ENCODE peak calls at places on chromosomes 5 and 9, in four cellular contexts. W is prostate gland, V is gastrocnemius medialis, F is A549. Y is an unnamed sample.

GRCh38 chr5:79971156-79971555 is 19.9 kb downstream of the MTX3 start:
- DNase-seq in W (no peak), V (no peak), F (no peak), Y (no peak)

GRCh38 chr5:38445374-38446028 is 110.9 kb downstream of the LIFR start:
- DNase-seq in W (no peak), V (peak), F (no peak), Y (no peak)

GRCh38 chr9:96222132-96222531 is 79.8 kb downstream of the HSD17B3 start:
- DNase-seq in W (no peak), V (no peak), F (no peak), Y (no peak)

GRCh38 chr9:76761448-76761847 is 2.8 kb upstream of the PCA3 start:
- DNase-seq in W (no peak), V (no peak), F (peak), Y (no peak)

GRCh38 chr9:34623386-34624235 is 3.3 kb upstream of the DCTN3 start:
- DNase-seq in W (no peak), V (no peak), F (no peak), Y (no peak)

GRCh38 chr5:13218518-13218917 is 726.0 kb downstream of the DNAH5 start:
- DNase-seq in W (no peak), V (no peak), F (peak), Y (no peak)

GRCh38 chr9:132639322-132639721 is 30.5 kb downstream of the DDX31 start:
- DNase-seq in W (peak), V (no peak), F (no peak), Y (no peak)

GRCh38 chr9:137129456-137130175 is 9.3 kb upstream of the GRIN1 start:
- DNase-seq in W (peak), V (peak), F (peak), Y (peak)

GRCh38 chr9:131654857-131655577 is 84.9 kb downstream of the RAPGEF1 start:
- DNase-seq in W (no peak), V (no peak), F (no peak), Y (peak)

DNA sequence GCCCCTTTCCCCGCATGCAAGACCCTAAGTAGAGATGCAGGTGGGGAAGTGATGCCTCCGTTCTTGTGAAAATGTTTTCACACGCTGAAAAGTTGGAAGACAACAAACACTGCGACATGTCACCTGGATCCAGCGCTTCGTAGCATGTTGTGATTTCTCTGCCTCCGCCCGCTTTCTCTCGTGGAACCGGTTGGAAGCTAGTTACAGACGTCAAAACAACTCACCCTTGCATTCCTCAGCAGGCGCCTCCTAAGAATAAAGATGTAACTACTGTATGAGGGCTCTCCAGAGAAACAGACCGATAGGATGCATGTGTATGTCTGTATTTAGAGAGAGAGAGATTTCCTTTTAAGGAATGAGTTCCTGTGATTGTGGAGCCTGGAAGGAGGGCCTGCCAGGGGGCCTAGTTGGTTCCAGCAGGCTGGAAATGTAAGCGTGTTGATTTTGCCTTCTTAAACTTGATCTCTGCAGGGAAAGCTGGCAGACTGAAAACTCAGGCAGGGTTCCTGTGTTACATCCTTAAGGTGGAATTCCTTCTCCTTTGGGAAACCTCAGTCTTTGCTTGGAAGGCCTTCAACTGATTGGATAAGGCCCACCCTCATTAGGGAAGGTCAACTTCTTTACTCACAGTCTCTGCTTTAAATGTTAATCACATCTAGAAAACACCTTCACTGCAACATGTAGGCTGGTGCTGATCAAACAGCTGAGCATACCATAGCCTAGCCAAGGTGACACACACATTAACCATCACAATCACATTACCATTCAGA is 163.7 kb downstream of the SYK start:
- DNase-seq in W (peak), V (no peak), F (no peak), Y (no peak)
- H3K27ac ChIP-seq in W (peak), V (no peak), F (no peak), Y (no peak)

DNA sequence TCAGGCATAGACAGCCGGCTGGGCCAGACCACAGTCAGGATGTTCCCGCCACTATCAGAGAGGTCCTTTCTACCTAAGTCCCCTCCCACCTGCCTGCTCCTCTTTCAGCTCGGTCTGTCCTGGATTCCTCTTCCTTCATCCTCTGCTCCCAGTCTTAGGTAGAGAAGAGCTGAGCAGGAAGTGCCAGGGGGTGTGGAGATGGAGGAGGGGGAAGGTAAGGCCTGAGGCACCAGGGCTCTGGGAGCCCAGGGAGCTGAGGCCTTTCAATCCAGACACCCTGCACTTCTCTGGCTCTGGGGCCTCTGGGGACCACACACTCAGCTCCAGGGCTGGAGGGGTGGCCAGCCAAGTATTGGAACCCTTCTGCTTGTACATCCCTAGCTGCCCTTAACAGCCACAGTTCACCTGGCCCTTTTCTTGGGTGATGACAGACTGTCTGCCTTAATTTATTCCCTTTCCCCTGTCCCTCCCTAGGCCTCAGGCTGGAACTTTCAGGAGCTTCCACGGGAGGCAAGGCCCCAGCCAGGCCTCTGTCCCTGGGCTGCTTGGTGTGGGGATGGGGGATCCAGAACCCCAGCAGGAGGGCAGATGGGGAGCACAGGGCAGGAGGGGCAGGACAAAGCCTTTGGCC is 15.6 kb downstream of the IRF1 start:
- DNase-seq in W (no peak), V (no peak), F (no peak), Y (no peak)
- TF ChIP-seq POLR2A in W (no peak), V (no peak), F (no peak), Y (no peak)

GRCh38 chr9:135582966-135583685 is 21.6 kb downstream of the PAEP start:
- DNase-seq in W (no peak), V (no peak), F (no peak), Y (no peak)
- H3K27ac ChIP-seq in W (no peak), V (no peak), F (no peak), Y (no peak)

DNA sequence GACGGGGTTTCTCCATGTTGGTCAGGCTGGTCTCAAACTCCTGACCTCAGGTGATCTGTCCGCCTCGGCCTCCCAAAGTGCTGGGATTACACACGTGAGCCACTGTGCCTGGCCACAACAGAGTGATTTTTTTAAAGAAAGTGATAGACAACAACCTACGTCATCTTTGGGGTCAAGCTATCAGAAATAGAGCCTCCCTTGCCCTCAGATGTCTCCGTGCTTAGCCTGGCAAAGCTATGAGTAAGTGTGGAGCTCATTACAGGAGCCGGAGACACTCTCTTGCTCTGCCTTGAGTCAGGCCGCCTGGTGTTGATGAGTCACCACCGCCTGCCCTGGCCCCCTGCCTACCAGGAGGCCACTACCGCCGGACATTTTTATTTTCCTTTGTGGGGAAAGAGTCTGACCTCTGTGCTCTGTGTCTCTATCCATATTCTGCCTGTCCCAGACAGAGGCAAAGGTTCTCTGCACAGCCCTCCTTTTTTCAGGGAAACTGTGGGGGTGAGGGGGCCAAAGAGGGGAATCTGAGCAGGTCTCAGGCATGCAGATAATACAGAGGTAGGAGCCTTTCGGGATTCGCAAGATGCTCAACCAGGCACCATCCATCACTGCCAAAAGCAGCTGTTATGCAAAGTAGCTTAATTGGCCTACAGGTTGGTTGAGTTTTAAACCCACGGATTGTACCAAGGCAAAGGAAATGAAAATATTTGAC is 123.7 kb upstream of the CPEB4 start:
- DNase-seq in W (peak), V (peak), F (peak), Y (peak)
- TF ChIP-seq POLR2A in W (no peak), V (peak), F (no peak), Y (peak)

GRCh38 chr9:13627502-13627901 is 348.0 kb upstream of the MPDZ start:
- DNase-seq in W (no peak), V (no peak), F (no peak), Y (no peak)
- H3K27ac ChIP-seq in W (no peak), V (no peak), F (no peak), Y (no peak)

DNA sequence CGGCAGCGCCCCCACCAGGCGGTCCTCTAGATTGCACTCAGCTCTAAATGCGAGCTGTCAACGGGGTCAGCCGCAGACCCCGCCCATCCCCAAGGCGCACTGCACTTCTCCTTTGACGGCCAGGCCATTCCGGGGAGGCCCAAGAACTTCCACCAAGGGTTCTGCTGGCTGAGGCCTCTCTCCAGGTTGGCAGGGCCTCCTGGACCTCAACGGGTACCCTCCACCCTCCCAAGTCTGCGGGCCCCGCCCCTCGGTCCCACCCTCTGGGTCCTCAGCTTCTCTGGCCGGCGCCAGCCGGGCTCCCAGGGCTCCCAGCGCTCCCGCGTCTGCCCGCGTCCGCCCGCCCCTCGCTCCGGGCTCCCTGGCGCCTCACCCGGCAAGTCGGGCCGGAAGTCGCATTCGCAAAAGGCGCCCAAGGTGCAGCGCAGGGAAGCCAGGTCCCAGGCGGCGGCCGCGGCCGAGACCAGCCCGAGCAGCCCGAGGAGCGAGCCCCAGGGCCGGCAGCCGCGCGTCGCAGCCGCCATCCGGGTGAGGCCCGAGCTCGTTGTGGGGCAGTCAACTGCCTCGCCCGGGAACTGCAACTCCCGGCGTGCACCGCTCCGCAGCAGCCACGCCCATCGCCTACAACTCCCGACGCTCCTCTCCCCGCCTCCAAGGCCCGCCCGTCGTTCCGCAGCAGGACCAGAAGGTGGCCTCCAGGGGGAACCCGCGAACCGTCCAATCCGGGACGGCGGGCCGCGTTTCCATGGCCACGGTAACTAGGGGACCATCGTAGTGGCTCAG is at the start of gene TOR2A:
- DNase-seq in W (peak), V (peak), F (peak), Y (peak)
- TF ChIP-seq POLR2A in W (peak), V (peak), F (peak), Y (peak)

GRCh38 chr5:154286557-154286956 is 96.0 kb downstream of the GALNT10 start:
- DNase-seq in W (no peak), V (no peak), F (no peak), Y (no peak)
- H3K27ac ChIP-seq in W (no peak), V (no peak), F (peak), Y (no peak)

GRCh38 chr9:110114888-110115259 is 93.1 kb downstream of the C9orf152 start:
- DNase-seq in W (no peak), V (no peak), F (no peak), Y (no peak)
- TF ChIP-seq POLR2A in W (no peak), V (no peak), F (no peak), Y (no peak)